ENCODE peak calls at places on chromosomes 5 and 9, in six cellular contexts. One of them, this sample, is unnamed.

GRCh38 chr9:131836607-131837315 is 96.9 kb upstream of the RAPGEF1 start:
- DNase-seq in IMR-90: no peak
- DNase-seq in Calu3: no peak
- DNase-seq in NCI-H526: no peak
- DNase-seq in aorta: no peak
- DNase-seq in stimulated activated CD8-positive, alpha-beta memory T cell treated with anti-CD3 and anti-CD28 coated beads, Interleukin-15, amount 100 ng/mL, for 1 hour: no peak
- DNase-seq in this sample: no peak

GRCh38 chr9:6929428-6929827 is 171.7 kb downstream of the KDM4C start:
- DNase-seq in stimulated activated CD8-positive, alpha-beta memory T cell treated with anti-CD3 and anti-CD28 coated beads, Interleukin-15, amount 100 ng/mL, for 1 hour: no peak
- DNase-seq in aorta: no peak
- DNase-seq in IMR-90: no peak
- DNase-seq in Calu3: no peak
- DNase-seq in NCI-H526: no peak
- DNase-seq in this sample: no peak

GRCh38 chr9:100111235-100111634 is 12.2 kb downstream of the INVS start:
- DNase-seq in aorta: peak
- DNase-seq in stimulated activated CD8-positive, alpha-beta memory T cell treated with anti-CD3 and anti-CD28 coated beads, Interleukin-15, amount 100 ng/mL, for 1 hour: no peak
- DNase-seq in NCI-H526: peak
- DNase-seq in IMR-90: peak
- DNase-seq in Calu3: no peak
- DNase-seq in this sample: no peak

GRCh38 chr5:59905217-59905616 is 11.7 kb upstream of the PDE4D start:
- DNase-seq in IMR-90: no peak
- DNase-seq in aorta: no peak
- DNase-seq in Calu3: no peak
- DNase-seq in stimulated activated CD8-positive, alpha-beta memory T cell treated with anti-CD3 and anti-CD28 coated beads, Interleukin-15, amount 100 ng/mL, for 1 hour: no peak
- DNase-seq in NCI-H526: no peak
- DNase-seq in this sample: no peak

GRCh38 chr5:81626524-81626923 is 124.4 kb downstream of the SSBP2 start:
- DNase-seq in Calu3: peak
- DNase-seq in NCI-H526: no peak
- DNase-seq in aorta: no peak
- DNase-seq in IMR-90: peak
- DNase-seq in stimulated activated CD8-positive, alpha-beta memory T cell treated with anti-CD3 and anti-CD28 coated beads, Interleukin-15, amount 100 ng/mL, for 1 hour: no peak
- DNase-seq in this sample: peak

GRCh38 chr5:109681763-109682162 is 8.0 kb upstream of the MAN2A1 start:
- DNase-seq in NCI-H526: no peak
- DNase-seq in stimulated activated CD8-positive, alpha-beta memory T cell treated with anti-CD3 and anti-CD28 coated beads, Interleukin-15, amount 100 ng/mL, for 1 hour: no peak
- DNase-seq in aorta: no peak
- DNase-seq in IMR-90: no peak
- DNase-seq in Calu3: no peak
- DNase-seq in this sample: no peak

GRCh38 chr5:166356096-166356495 is 1935.3 kb upstream of the WWC1 start:
- DNase-seq in NCI-H526: no peak
- DNase-seq in aorta: no peak
- DNase-seq in stimulated activated CD8-positive, alpha-beta memory T cell treated with anti-CD3 and anti-CD28 coated beads, Interleukin-15, amount 100 ng/mL, for 1 hour: no peak
- DNase-seq in IMR-90: no peak
- DNase-seq in Calu3: no peak
- DNase-seq in this sample: no peak

GRCh38 chr5:141740885-141741284 is 58.9 kb upstream of the ARAP3 start:
- DNase-seq in stimulated activated CD8-positive, alpha-beta memory T cell treated with anti-CD3 and anti-CD28 coated beads, Interleukin-15, amount 100 ng/mL, for 1 hour: no peak
- DNase-seq in IMR-90: no peak
- DNase-seq in Calu3: no peak
- DNase-seq in aorta: no peak
- DNase-seq in NCI-H526: no peak
- DNase-seq in this sample: no peak

GRCh38 chr5:146041180-146041789 is 64.1 kb downstream of the PLAC8L1 start:
- DNase-seq in aorta: no peak
- DNase-seq in IMR-90: no peak
- DNase-seq in stimulated activated CD8-positive, alpha-beta memory T cell treated with anti-CD3 and anti-CD28 coated beads, Interleukin-15, amount 100 ng/mL, for 1 hour: no peak
- DNase-seq in Calu3: no peak
- DNase-seq in NCI-H526: no peak
- DNase-seq in this sample: no peak

GRCh38 chr5:35319231-35320002 is 89.1 kb upstream of the PRLR start:
- DNase-seq in stimulated activated CD8-positive, alpha-beta memory T cell treated with anti-CD3 and anti-CD28 coated beads, Interleukin-15, amount 100 ng/mL, for 1 hour: no peak
- DNase-seq in Calu3: peak
- DNase-seq in IMR-90: peak
- DNase-seq in NCI-H526: no peak
- DNase-seq in aorta: peak
- DNase-seq in this sample: peak

GRCh38 chr5:138725885-138726457 is 27.3 kb upstream of the CTNNA1 start:
- DNase-seq in IMR-90: no peak
- DNase-seq in aorta: no peak
- DNase-seq in Calu3: no peak
- DNase-seq in stimulated activated CD8-positive, alpha-beta memory T cell treated with anti-CD3 and anti-CD28 coated beads, Interleukin-15, amount 100 ng/mL, for 1 hour: no peak
- DNase-seq in NCI-H526: no peak
- DNase-seq in this sample: no peak

GRCh38 chr5:178483620-178484019 is 106.6 kb downstream of the COL23A1 start:
- DNase-seq in stimulated activated CD8-positive, alpha-beta memory T cell treated with anti-CD3 and anti-CD28 coated beads, Interleukin-15, amount 100 ng/mL, for 1 hour: peak
- DNase-seq in Calu3: no peak
- DNase-seq in IMR-90: no peak
- DNase-seq in aorta: no peak
- DNase-seq in NCI-H526: no peak
- DNase-seq in this sample: no peak

GRCh38 chr9:69945671-69946141 is 97.9 kb upstream of the MAMDC2 start:
- DNase-seq in stimulated activated CD8-positive, alpha-beta memory T cell treated with anti-CD3 and anti-CD28 coated beads, Interleukin-15, amount 100 ng/mL, for 1 hour: no peak
- DNase-seq in IMR-90: peak
- DNase-seq in NCI-H526: no peak
- DNase-seq in aorta: no peak
- DNase-seq in Calu3: no peak
- DNase-seq in this sample: no peak

GRCh38 chr5:91049800-91050199 is 333.3 kb downstream of the ARRDC3 start:
- DNase-seq in NCI-H526: no peak
- DNase-seq in aorta: no peak
- DNase-seq in IMR-90: peak
- DNase-seq in Calu3: no peak
- DNase-seq in stimulated activated CD8-positive, alpha-beta memory T cell treated with anti-CD3 and anti-CD28 coated beads, Interleukin-15, amount 100 ng/mL, for 1 hour: no peak
- DNase-seq in this sample: no peak

GRCh38 chr9:74952281-74953151 is at the start of gene C9orf40:
- DNase-seq in Calu3: peak
- DNase-seq in stimulated activated CD8-positive, alpha-beta memory T cell treated with anti-CD3 and anti-CD28 coated beads, Interleukin-15, amount 100 ng/mL, for 1 hour: peak
- DNase-seq in aorta: peak
- DNase-seq in NCI-H526: peak
- DNase-seq in IMR-90: peak
- DNase-seq in this sample: peak

GRCh38 chr5:180122875-180123274 is 51.3 kb upstream of the RNF130 start:
- DNase-seq in aorta: no peak
- DNase-seq in stimulated activated CD8-positive, alpha-beta memory T cell treated with anti-CD3 and anti-CD28 coated beads, Interleukin-15, amount 100 ng/mL, for 1 hour: no peak
- DNase-seq in Calu3: no peak
- DNase-seq in NCI-H526: no peak
- DNase-seq in IMR-90: no peak
- DNase-seq in this sample: peak

GRCh38 chr5:59133801-59134261 is 551.0 kb downstream of the RAB3C start:
- DNase-seq in Calu3: no peak
- DNase-seq in NCI-H526: no peak
- DNase-seq in stimulated activated CD8-positive, alpha-beta memory T cell treated with anti-CD3 and anti-CD28 coated beads, Interleukin-15, amount 100 ng/mL, for 1 hour: no peak
- DNase-seq in IMR-90: peak
- DNase-seq in aorta: no peak
- DNase-seq in this sample: no peak

GRCh38 chr5:16345454-16345853 is 120.1 kb downstream of the ZNF622 start:
- DNase-seq in IMR-90: no peak
- DNase-seq in stimulated activated CD8-positive, alpha-beta memory T cell treated with anti-CD3 and anti-CD28 coated beads, Interleukin-15, amount 100 ng/mL, for 1 hour: no peak
- DNase-seq in NCI-H526: no peak
- DNase-seq in aorta: no peak
- DNase-seq in Calu3: no peak
- DNase-seq in this sample: no peak

GRCh38 chr5:32320576-32320975 is 7.8 kb upstream of the MTMR12 start:
- DNase-seq in Calu3: no peak
- DNase-seq in NCI-H526: no peak
- DNase-seq in IMR-90: no peak
- DNase-seq in stimulated activated CD8-positive, alpha-beta memory T cell treated with anti-CD3 and anti-CD28 coated beads, Interleukin-15, amount 100 ng/mL, for 1 hour: no peak
- DNase-seq in aorta: no peak
- DNase-seq in this sample: no peak

GRCh38 chr9:20620658-20621552 is 1.4 kb downstream of the MLLT3 start:
- DNase-seq in IMR-90: peak
- DNase-seq in stimulated activated CD8-positive, alpha-beta memory T cell treated with anti-CD3 and anti-CD28 coated beads, Interleukin-15, amount 100 ng/mL, for 1 hour: peak
- DNase-seq in NCI-H526: peak
- DNase-seq in aorta: peak
- DNase-seq in Calu3: peak
- DNase-seq in this sample: no peak

GRCh38 chr9:137128158-137129088 is 10.5 kb upstream of the GRIN1 start:
- DNase-seq in Calu3: no peak
- DNase-seq in stimulated activated CD8-positive, alpha-beta memory T cell treated with anti-CD3 and anti-CD28 coated beads, Interleukin-15, amount 100 ng/mL, for 1 hour: no peak
- DNase-seq in aorta: no peak
- DNase-seq in IMR-90: no peak
- DNase-seq in NCI-H526: no peak
- DNase-seq in this sample: no peak

GRCh38 chr5:65695896-65696295 is 26.0 kb downstream of the SGTB start:
- DNase-seq in NCI-H526: no peak
- DNase-seq in aorta: no peak
- DNase-seq in Calu3: no peak
- DNase-seq in IMR-90: no peak
- DNase-seq in stimulated activated CD8-positive, alpha-beta memory T cell treated with anti-CD3 and anti-CD28 coated beads, Interleukin-15, amount 100 ng/mL, for 1 hour: no peak
- DNase-seq in this sample: no peak

GRCh38 chr5:1103505-1104326 is 8.1 kb downstream of the SLC12A7 start:
- DNase-seq in aorta: no peak
- DNase-seq in stimulated activated CD8-positive, alpha-beta memory T cell treated with anti-CD3 and anti-CD28 coated beads, Interleukin-15, amount 100 ng/mL, for 1 hour: no peak
- DNase-seq in Calu3: no peak
- DNase-seq in NCI-H526: no peak
- DNase-seq in IMR-90: no peak
- DNase-seq in this sample: no peak

GRCh38 chr9:110334871-110335270 is 2.8 kb downstream of the TXNDC8 start:
- DNase-seq in stimulated activated CD8-positive, alpha-beta memory T cell treated with anti-CD3 and anti-CD28 coated beads, Interleukin-15, amount 100 ng/mL, for 1 hour: no peak
- DNase-seq in NCI-H526: no peak
- DNase-seq in Calu3: no peak
- DNase-seq in IMR-90: no peak
- DNase-seq in aorta: no peak
- DNase-seq in this sample: no peak

GRCh38 chr9:135067091-135067710 is 20.3 kb upstream of the OLFM1 start:
- DNase-seq in Calu3: no peak
- DNase-seq in stimulated activated CD8-positive, alpha-beta memory T cell treated with anti-CD3 and anti-CD28 coated beads, Interleukin-15, amount 100 ng/mL, for 1 hour: no peak
- DNase-seq in IMR-90: no peak
- DNase-seq in aorta: peak
- DNase-seq in NCI-H526: no peak
- DNase-seq in this sample: no peak

This sample was measured in PC-9.